ENCODE peak calls at places on chromosomes 3 and 15, in nine cellular contexts. B is GM12878, V is Calu3, W is glutamatergic neuron, S is foreskin fibroblast, H is bronchial epithelial cell, U is neural progenitor cell, N is neural crest cell, A is dorsolateral prefrontal cortex. P is an unnamed sample.

GRCh38 chr15:81133782-81134461 is at the start of gene CFAP161:
- DNase-seq in B (no peak), V (no peak), W (peak), S (peak), H (peak), U (peak), N (peak), A (peak), P (peak)

GRCh38 chr15:72318408-72318942 is 1.5 kb downstream of the CELF6 start:
- DNase-seq in B (no peak), V (no peak), W (no peak), S (no peak), H (no peak), U (no peak), N (no peak), A (no peak), P (no peak)

GRCh38 chr15:64828985-64829384 is 3.5 kb upstream of the PIF1 start:
- DNase-seq in B (no peak), V (no peak), W (no peak), S (peak), H (peak), U (no peak), N (no peak), A (no peak), P (no peak)

GRCh38 chr3:52881834-52882233 is 15.5 kb downstream of the STIMATE start:
- DNase-seq in B (no peak), V (no peak), W (no peak), S (peak), H (no peak), U (no peak), N (no peak), A (no peak), P (no peak)

GRCh38 chr3:127691494-127691893 is 18.7 kb downstream of the ABTB1 start:
- DNase-seq in B (no peak), V (no peak), W (peak), S (no peak), H (no peak), U (no peak), N (no peak), A (peak), P (peak)

GRCh38 chr15:42344763-42345162 is 14.5 kb upstream of the CAPN3 start:
- DNase-seq in B (no peak), V (no peak), W (no peak), S (peak), H (peak), U (no peak), N (no peak), A (no peak), P (no peak)

GRCh38 chr15:80744826-80745225 is 34.3 kb upstream of the CEMIP start:
- DNase-seq in B (no peak), V (no peak), W (no peak), S (peak), H (peak), U (no peak), N (no peak), A (no peak), P (no peak)

GRCh38 chr15:80157215-80157614 is 4.4 kb downstream of the FAH start:
- DNase-seq in B (no peak), V (no peak), W (no peak), S (no peak), H (no peak), U (peak), N (no peak), A (no peak), P (no peak)

GRCh38 chr15:89139613-89140499 is 51.6 kb downstream of the ABHD2 start:
- DNase-seq in B (no peak), V (no peak), W (peak), S (peak), H (no peak), U (peak), N (no peak), A (peak), P (no peak)

GRCh38 chr15:61828008-61828407 is 232.2 kb downstream of the VPS13C start:
- DNase-seq in B (no peak), V (no peak), W (peak), S (no peak), H (no peak), U (no peak), N (no peak), A (no peak), P (no peak)

GRCh38 chr15:52558196-52558595 is 10.6 kb downstream of the ARPP19 start:
- DNase-seq in B (peak), V (no peak), W (no peak), S (peak), H (peak), U (no peak), N (no peak), A (no peak), P (no peak)

GRCh38 chr3:122680381-122681293 is at the start of gene PARP14:
- DNase-seq in B (no peak), V (peak), W (no peak), S (peak), H (peak), U (peak), N (peak), A (peak), P (peak)

GRCh38 chr15:52128568-52128967 is 16.0 kb upstream of the BCL2L10 start:
- DNase-seq in B (no peak), V (no peak), W (no peak), S (no peak), H (no peak), U (no peak), N (no peak), A (no peak), P (no peak)

GRCh38 chr3:99472385-99472784 is 166.0 kb upstream of the COL8A1 start:
- DNase-seq in B (no peak), V (no peak), W (no peak), S (peak), H (no peak), U (no peak), N (no peak), A (no peak), P (no peak)

GRCh38 chr3:122957707-122958210 is 69.8 kb downstream of the SEMA5B start:
- DNase-seq in B (no peak), V (no peak), W (no peak), S (no peak), H (no peak), U (no peak), N (no peak), A (no peak), P (no peak)

GRCh38 chr15:80275946-80276345 is 23.9 kb upstream of the CTXND1 start:
- DNase-seq in B (no peak), V (peak), W (no peak), S (peak), H (peak), U (no peak), N (no peak), A (no peak), P (no peak)

GRCh38 chr3:138935864-138936762 is 10.8 kb downstream of the FOXL2 start:
- DNase-seq in B (no peak), V (peak), W (peak), S (peak), H (no peak), U (peak), N (peak), A (no peak), P (peak)

GRCh38 chr3:9111349-9112265 is 137.8 kb downstream of the SRGAP3 start:
- DNase-seq in B (no peak), V (no peak), W (no peak), S (peak), H (no peak), U (no peak), N (no peak), A (peak), P (no peak)

GRCh38 chr3:178948546-178948945 is 123.1 kb downstream of the ZMAT3 start:
- DNase-seq in B (no peak), V (no peak), W (no peak), S (no peak), H (peak), U (no peak), N (no peak), A (no peak), P (no peak)

GRCh38 chr3:54237788-54238502 is 115.6 kb downstream of the CACNA2D3 start:
- DNase-seq in B (no peak), V (no peak), W (no peak), S (no peak), H (no peak), U (no peak), N (no peak), A (no peak), P (no peak)

GRCh38 chr3:54243960-54244359 is 121.6 kb downstream of the CACNA2D3 start:
- DNase-seq in B (no peak), V (no peak), W (no peak), S (no peak), H (no peak), U (no peak), N (no peak), A (no peak), P (no peak)

GRCh38 chr3:54240319-54240718 is 118.0 kb downstream of the CACNA2D3 start:
- DNase-seq in B (no peak), V (no peak), W (no peak), S (no peak), H (no peak), U (no peak), N (no peak), A (no peak), P (no peak)

DNA sequence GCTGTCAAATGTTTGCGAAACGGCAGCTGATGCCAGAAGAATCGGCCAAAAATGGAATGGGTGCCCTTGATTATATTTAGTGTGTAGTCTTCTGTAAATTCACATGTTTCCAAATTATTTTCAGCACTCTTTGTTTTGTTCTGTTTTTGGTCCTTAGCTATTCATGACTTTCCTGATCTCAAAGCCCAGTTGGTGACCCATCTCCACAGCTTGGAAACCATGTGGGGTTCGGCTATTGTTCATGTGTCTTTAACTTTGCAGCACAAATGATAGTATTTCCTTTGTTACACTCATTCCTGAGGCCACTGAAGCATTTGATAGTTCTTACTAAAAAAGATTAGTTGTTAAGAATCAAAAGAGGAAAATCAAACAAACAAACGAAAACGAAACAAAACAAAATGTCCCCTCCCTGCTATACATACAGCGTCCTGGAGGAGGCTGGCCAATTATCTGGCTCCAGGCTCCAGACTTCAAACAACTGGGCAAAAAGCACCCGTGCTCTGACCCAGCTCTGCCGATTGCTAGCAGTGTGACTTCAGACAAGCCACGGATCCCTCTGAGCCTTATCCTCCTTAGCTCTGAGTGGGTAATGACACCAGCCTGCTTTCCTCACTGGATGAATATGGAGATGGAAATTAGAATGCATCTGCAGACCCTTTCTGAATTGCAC is 121.0 kb downstream of the CACNA2D3 start:
- DNase-seq in B (no peak), V (peak), W (no peak), S (peak), H (no peak), U (no peak), N (no peak), A (no peak), P (no peak)
- TF ChIP-seq CTCF in B (no peak), V (no peak), W (no peak), S (no peak), H (no peak), U (no peak), N (no peak), A (no peak), P (no peak)

DNA sequence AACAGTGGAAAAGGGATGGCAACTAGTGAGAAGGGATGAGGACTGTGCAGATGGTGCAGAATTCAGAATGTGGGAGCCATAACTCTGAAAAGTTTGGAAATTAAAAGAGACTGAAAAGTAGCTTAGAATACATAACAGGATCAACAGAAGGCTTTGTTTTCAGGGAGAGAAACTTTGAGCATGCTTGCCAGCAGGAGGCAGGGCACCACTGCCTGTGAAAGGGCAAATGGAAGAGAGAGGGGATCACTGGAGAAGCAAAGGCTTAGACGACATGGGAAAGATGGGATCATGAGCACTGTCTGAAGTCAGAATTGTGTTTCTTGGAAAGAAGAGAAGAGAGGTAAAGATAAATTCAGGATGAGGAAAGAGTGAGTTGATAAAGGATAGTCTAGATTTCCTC is 99.6 kb downstream of the ABI3BP start:
- DNase-seq in B (no peak), V (peak), W (peak), S (peak), H (peak), U (peak), N (no peak), A (no peak), P (no peak)
- TF ChIP-seq CTCF in B (peak), V (peak), W (no peak), S (peak), H (peak), U (peak), N (peak), A (no peak), P (peak)

GRCh38 chr3:115380883-115381572 is 233.9 kb upstream of the ZBTB20 start:
- DNase-seq in B (no peak), V (no peak), W (no peak), S (no peak), H (no peak), U (no peak), N (no peak), A (no peak), P (no peak)
- TF ChIP-seq CTCF in B (no peak), V (no peak), W (no peak), S (no peak), H (no peak), U (peak), N (no peak), A (no peak), P (no peak)

GRCh38 chr15:23628612-23629233 is 18.9 kb downstream of the MAGEL2 start:
- DNase-seq in B (no peak), V (no peak), W (no peak), S (no peak), H (no peak), U (peak), N (no peak), A (no peak), P (no peak)
- TF ChIP-seq CTCF in B (no peak), V (no peak), W (no peak), S (no peak), H (no peak), U (no peak), N (no peak), A (no peak), P (no peak)

GRCh38 chr3:29140706-29141105 is 140.2 kb upstream of the RBMS3 start:
- DNase-seq in B (no peak), V (no peak), W (no peak), S (peak), H (no peak), U (no peak), N (no peak), A (no peak), P (no peak)

GRCh38 chr3:29141912-29142262 is 139.0 kb upstream of the RBMS3 start:
- DNase-seq in B (no peak), V (no peak), W (no peak), S (no peak), H (no peak), U (no peak), N (no peak), A (no peak), P (no peak)

GRCh38 chr3:29138171-29138570 is 142.7 kb upstream of the RBMS3 start:
- DNase-seq in B (no peak), V (no peak), W (no peak), S (no peak), H (no peak), U (no peak), N (no peak), A (no peak), P (no peak)

GRCh38 chr3:29141197-29141911 is 139.5 kb upstream of the RBMS3 start:
- DNase-seq in B (no peak), V (no peak), W (no peak), S (peak), H (no peak), U (no peak), N (no peak), A (no peak), P (no peak)

DNA sequence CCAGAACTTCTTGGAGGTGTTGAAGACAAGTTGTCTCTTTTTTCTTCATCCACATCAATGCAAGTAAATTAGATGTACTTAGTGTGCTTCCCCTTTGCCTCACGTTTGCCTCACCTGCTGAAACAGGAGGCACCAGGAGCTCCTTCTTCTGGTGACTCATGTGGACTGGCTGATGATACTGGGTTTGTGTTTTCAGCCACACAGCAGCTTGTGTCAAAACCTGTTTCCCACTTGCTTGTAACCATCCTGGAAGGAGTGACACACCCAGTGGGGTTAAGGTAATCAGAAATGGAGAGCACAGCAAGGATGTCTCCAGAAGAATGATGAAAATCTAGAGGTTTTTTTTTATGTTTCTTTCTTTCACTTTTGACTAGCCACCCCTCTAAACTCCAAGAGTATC is 143.3 kb upstream of the RBMS3 start:
- DNase-seq in B (no peak), V (peak), W (no peak), S (no peak), H (peak), U (no peak), N (no peak), A (no peak), P (no peak)
- TF ChIP-seq CTCF in B (no peak), V (no peak), W (no peak), S (no peak), H (no peak), U (no peak), N (no peak), A (no peak), P (no peak)

DNA sequence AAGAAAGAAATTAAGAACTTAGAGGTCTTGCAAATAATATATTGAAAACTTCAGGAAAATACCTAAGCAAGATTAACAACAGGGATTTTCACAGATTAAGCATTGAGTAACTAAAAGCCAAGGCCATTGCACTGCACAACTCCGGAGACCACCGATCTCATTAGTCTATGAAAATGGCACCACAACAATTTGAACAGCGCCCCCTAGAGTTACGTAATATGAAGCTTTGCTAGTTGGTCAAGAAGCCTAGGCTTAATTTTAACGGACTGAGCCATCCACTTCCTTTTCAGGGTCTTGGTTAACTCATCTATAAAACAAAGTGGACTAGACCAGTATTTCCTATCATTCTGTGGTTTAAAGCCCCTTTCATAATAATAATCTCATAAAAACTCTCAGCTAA is 24.8 kb downstream of the TMEM212 start:
- DNase-seq in B (no peak), V (no peak), W (no peak), S (no peak), H (no peak), U (peak), N (no peak), A (no peak), P (no peak)
- TF ChIP-seq CTCF in B (peak), V (peak), W (peak), S (peak), H (peak), U (peak), N (peak), A (peak), P (no peak)

DNA sequence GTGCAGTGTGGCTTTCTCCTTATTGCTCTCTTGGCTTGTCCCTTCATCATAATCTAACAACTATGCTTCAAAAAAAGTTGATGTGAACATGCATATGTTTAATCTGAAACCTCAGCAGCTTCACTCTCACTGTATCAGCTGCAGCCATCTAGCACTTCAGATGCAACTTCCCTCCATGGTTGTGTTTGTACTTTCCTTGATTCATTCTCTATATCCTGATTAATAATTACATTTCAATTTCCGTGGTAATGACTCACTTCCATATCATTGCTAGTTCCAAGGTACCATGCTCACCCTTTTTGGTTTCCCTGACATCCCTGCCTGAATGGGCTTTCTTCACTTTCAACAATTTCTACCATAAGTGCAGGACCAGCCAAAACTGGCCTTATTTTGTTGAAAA is 51.2 kb downstream of the MDFIC2 start:
- DNase-seq in B (no peak), V (no peak), W (no peak), S (no peak), H (peak), U (no peak), N (no peak), A (no peak), P (no peak)
- TF ChIP-seq CTCF in B (no peak), V (no peak), W (no peak), S (no peak), H (no peak), U (no peak), N (no peak), A (no peak), P (no peak)